ENCODE peak calls at places on chromosome 13, in seven cellular contexts. A is adrenal gland, G is bronchial epithelial cell, B is nephron progenitor cell, J is cardiac muscle cell, W is lower leg skin, M is transverse colon. X is an unnamed sample.

GRCh38 chr13:45603338-45603737 is 12.2 kb downstream of the ERICH6B start:
- DNase-seq in A (no peak), G (no peak), B (no peak), J (no peak), W (no peak), M (no peak), X (no peak)

GRCh38 chr13:30148171-30148754 is 159.1 kb downstream of the KATNAL1 start:
- DNase-seq in A (no peak), G (no peak), B (no peak), J (no peak), W (no peak), M (no peak), X (no peak)

GRCh38 chr13:107767119-107767518 is 448.2 kb downstream of the LIG4 start:
- DNase-seq in A (no peak), G (no peak), B (no peak), J (no peak), W (no peak), M (no peak), X (no peak)

GRCh38 chr13:59409211-59409610 is 754.5 kb downstream of the DIAPH3 start:
- DNase-seq in A (peak), G (no peak), B (no peak), J (peak), W (no peak), M (peak), X (no peak)

GRCh38 chr13:113508531-113509254 is 18.2 kb upstream of the DCUN1D2 start:
- DNase-seq in A (no peak), G (no peak), B (no peak), J (no peak), W (peak), M (no peak), X (no peak)

GRCh38 chr13:112229445-112229844 is 146.7 kb upstream of the SPACA7 start:
- DNase-seq in A (no peak), G (no peak), B (no peak), J (no peak), W (no peak), M (no peak), X (no peak)

GRCh38 chr13:112582305-112582704 is 5.6 kb downstream of the TUBGCP3 start:
- DNase-seq in A (no peak), G (no peak), B (no peak), J (no peak), W (no peak), M (no peak), X (no peak)

GRCh38 chr13:49248433-49249002 is 793 bp downstream of the CDADC1 start:
- DNase-seq in A (no peak), G (peak), B (no peak), J (peak), W (no peak), M (no peak), X (no peak)

GRCh38 chr13:112776971-112777370 is 87.1 kb downstream of the ATP11A start:
- DNase-seq in A (no peak), G (no peak), B (no peak), J (no peak), W (no peak), M (no peak), X (no peak)

GRCh38 chr13:30581582-30581981 is 36.1 kb upstream of the USPL1 start:
- DNase-seq in A (no peak), G (peak), B (no peak), J (peak), W (no peak), M (no peak), X (peak)

GRCh38 chr13:46179576-46180368 is 2.2 kb downstream of the LCP1 start:
- DNase-seq in A (peak), G (no peak), B (no peak), J (no peak), W (peak), M (peak), X (no peak)

GRCh38 chr13:113928701-113929627 is 44.9 kb downstream of the C13orf46 start:
- DNase-seq in A (peak), G (no peak), B (no peak), J (peak), W (peak), M (peak), X (peak)

GRCh38 chr13:100636441-100636840 is 38.2 kb downstream of the TMTC4 start:
- DNase-seq in A (no peak), G (no peak), B (no peak), J (no peak), W (no peak), M (no peak), X (no peak)

GRCh38 chr13:103663996-103664395 is 597.8 kb upstream of the SLC10A2 start:
- DNase-seq in A (peak), G (peak), B (no peak), J (no peak), W (peak), M (no peak), X (peak)

GRCh38 chr13:45492538-45492937 is 27.8 kb downstream of the COG3 start:
- DNase-seq in A (no peak), G (peak), B (no peak), J (peak), W (no peak), M (no peak), X (no peak)

DNA sequence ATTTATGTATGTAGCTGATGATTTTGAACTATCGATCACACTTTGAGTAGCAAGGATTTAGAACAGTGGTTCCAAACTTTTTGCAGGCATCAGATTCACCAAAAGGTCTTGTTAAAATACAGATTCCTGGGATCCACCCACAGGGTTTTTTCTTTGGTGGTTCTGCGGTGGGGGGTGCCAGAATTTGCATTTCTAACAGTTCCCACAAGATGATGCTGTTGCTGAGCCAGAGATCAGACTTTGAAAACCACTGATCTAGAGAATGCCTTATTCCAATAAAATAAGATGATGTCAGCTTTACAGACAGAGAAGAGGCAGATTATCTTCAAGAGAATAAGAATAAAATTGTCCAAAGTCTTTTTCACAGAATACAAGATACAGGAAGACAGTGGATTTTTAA is 80.9 kb upstream of the SHISA2 start:
- DNase-seq in A (no peak), G (peak), B (no peak), J (peak), W (no peak), M (no peak), X (peak)
- TF ChIP-seq CTCF in A (peak), G (no peak), B (no peak), J (peak), W (no peak), M (no peak), X (no peak)

DNA sequence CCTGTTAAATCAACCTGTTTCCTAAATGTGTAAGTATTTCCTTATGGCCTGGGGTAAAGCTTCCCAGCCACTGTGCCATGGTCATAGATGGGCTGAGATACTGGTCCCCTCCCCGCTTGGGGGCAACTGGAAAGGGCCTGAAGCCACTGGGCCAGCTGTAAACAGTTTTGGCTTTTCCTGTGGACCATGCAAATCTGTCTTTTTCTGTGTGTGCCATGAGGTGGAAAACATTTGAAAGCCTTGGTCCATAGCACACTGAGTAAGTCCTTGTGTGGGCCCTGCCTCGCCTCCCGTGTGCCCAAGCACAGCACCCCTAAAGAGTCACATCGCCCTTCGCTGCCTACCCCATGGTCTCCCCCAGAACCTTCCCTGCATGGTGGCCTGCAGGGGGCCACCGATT is 52.3 kb upstream of the GPR183 start:
- DNase-seq in A (no peak), G (no peak), B (no peak), J (no peak), W (peak), M (no peak), X (no peak)
- TF ChIP-seq CTCF in A (no peak), G (no peak), B (no peak), J (no peak), W (no peak), M (no peak), X (no peak)

DNA sequence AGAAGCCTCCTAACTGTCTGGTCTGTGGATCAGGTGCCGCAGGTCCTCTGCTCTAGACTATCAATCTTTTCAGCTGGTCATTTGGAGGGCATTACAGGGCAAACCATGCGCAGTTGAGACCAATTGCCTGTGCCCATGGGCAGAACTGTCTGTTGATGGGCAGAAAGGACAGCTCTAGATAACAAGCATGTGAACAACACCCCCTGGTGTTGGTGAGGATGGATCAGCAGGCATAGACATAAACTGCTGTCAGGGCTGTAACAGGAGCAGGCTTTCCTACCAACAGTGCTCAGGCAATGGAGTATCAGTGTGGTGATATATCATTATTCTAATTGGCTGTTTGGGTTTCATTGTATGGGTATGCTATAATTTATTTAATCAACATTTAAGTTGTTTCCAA is 104.7 kb upstream of the KL start:
- DNase-seq in A (no peak), G (peak), B (peak), J (peak), W (no peak), M (no peak), X (peak)
- TF ChIP-seq CTCF in A (peak), G (peak), B (peak), J (peak), W (no peak), M (no peak), X (peak)

GRCh38 chr13:101811881-101812280 is 359.4 kb downstream of the ITGBL1 start:
- DNase-seq in A (no peak), G (no peak), B (no peak), J (no peak), W (no peak), M (no peak), X (no peak)
- TF ChIP-seq CTCF in A (no peak), G (no peak), B (no peak), J (no peak), W (no peak), M (no peak), X (no peak)

GRCh38 chr13:20354722-20355121 is 122.6 kb upstream of the GJB6 start:
- DNase-seq in A (no peak), G (no peak), B (no peak), J (no peak), W (no peak), M (no peak), X (no peak)

GRCh38 chr13:20356437-20356836 is 124.3 kb upstream of the GJB6 start:
- DNase-seq in A (no peak), G (no peak), B (peak), J (peak), W (no peak), M (no peak), X (no peak)

GRCh38 chr13:20351279-20352022 is 119.3 kb upstream of the GJB6 start:
- DNase-seq in A (no peak), G (peak), B (no peak), J (peak), W (no peak), M (no peak), X (peak)

GRCh38 chr13:20350819-20351218 is 118.7 kb upstream of the GJB6 start:
- DNase-seq in A (no peak), G (peak), B (no peak), J (no peak), W (no peak), M (no peak), X (peak)

DNA sequence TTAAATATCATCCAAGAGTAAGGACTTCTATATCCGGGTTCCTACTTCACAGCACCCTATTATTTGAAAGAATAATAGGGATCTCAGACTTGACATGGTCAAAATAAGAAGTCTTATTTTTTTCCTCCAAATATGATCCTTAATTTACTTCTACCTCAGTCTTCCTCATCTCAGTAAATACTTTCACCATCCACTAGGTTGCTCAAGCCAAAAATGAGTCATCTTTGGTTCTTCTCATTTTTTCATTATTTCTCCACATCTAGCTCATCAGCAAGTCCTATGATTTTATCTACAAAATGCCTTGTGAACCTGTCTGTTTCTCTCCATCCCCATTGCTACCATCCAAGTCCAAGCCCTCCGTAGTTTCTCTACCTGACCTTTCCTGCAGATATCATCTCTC is 121.9 kb upstream of the GJB6 start:
- DNase-seq in A (no peak), G (peak), B (no peak), J (peak), W (no peak), M (no peak), X (peak)
- TF ChIP-seq CTCF in A (no peak), G (peak), B (no peak), J (peak), W (no peak), M (no peak), X (peak)

GRCh38 chr13:50733392-50733791 is 110.1 kb downstream of the DLEU7 start:
- DNase-seq in A (no peak), G (no peak), B (no peak), J (no peak), W (no peak), M (no peak), X (no peak)
- TF ChIP-seq CTCF in A (no peak), G (no peak), B (no peak), J (no peak), W (no peak), M (no peak), X (no peak)

GRCh38 chr13:72383646-72384045 is 343.8 kb downstream of the MZT1 start:
- DNase-seq in A (no peak), G (no peak), B (no peak), J (no peak), W (no peak), M (no peak), X (no peak)

GRCh38 chr13:72379581-72379980 is 347.8 kb downstream of the MZT1 start:
- DNase-seq in A (no peak), G (peak), B (no peak), J (peak), W (no peak), M (no peak), X (no peak)

GRCh38 chr13:72384879-72385278 is 342.6 kb downstream of the MZT1 start:
- DNase-seq in A (peak), G (peak), B (no peak), J (peak), W (no peak), M (no peak), X (peak)

GRCh38 chr13:72386138-72386684 is 341.2 kb downstream of the MZT1 start:
- DNase-seq in A (no peak), G (no peak), B (no peak), J (no peak), W (no peak), M (no peak), X (no peak)

DNA sequence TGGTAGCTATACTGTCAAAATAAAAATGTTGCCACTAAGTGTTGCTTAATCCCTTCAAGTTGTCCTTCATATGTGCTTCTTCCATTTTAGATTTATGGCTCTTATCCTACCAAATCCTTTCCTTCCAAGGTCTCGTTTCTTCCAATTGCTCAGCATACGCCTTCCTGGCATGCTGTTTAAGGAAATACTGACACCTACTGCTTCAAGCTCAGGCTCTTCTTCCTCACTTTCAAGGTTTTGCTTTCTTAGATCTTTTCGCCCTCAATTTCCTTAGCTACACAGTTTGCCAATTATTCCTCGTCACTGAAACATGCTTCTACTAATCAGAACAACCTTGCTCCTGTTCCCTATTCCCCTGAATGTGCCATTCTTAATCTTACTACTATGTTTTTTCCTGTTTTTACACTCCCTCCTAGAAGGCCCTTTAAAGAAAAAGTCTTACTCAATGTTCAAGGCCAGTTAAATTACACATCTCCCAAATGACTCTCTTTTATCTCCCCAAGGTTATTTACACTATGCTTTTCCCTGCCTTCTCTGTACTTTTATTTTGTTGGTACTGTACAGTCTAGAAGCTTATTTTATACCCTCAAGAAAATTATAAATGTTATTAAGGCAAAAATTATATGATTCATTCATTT is 343.1 kb downstream of the MZT1 start:
- DNase-seq in A (no peak), G (no peak), B (no peak), J (peak), W (no peak), M (no peak), X (no peak)
- TF ChIP-seq CTCF in A (no peak), G (no peak), B (no peak), J (no peak), W (no peak), M (no peak), X (no peak)

GRCh38 chr13:63124863-63125262 is 1709.2 kb upstream of the PCDH20 start:
- DNase-seq in A (no peak), G (peak), B (no peak), J (peak), W (no peak), M (no peak), X (peak)
- TF ChIP-seq CTCF in A (peak), G (no peak), B (peak), J (peak), W (no peak), M (no peak), X (peak)

GRCh38 chr13:81488021-81488420 is 1147.1 kb upstream of the SPRY2 start:
- DNase-seq in A (no peak), G (no peak), B (no peak), J (peak), W (no peak), M (no peak), X (peak)

GRCh38 chr13:81493144-81493543 is 1152.2 kb upstream of the SPRY2 start:
- DNase-seq in A (no peak), G (no peak), B (no peak), J (peak), W (no peak), M (no peak), X (no peak)

GRCh38 chr13:81487151-81487550 is 1146.2 kb upstream of the SPRY2 start:
- DNase-seq in A (no peak), G (peak), B (peak), J (peak), W (no peak), M (no peak), X (peak)
- TF ChIP-seq CTCF in A (no peak), G (peak), B (peak), J (no peak), W (no peak), M (no peak), X (peak)

X was measured in MCF 10A.